ENCODE peak calls at places on chromosomes 12 and 14, in five cellular contexts. B is HCT116, Q is breast epithelium, Z is spleen, G is prostate gland. R is an unnamed sample.

GRCh38 chr12:85866929-85867776 is 6.9 kb upstream of the NTS start:
- DNase-seq in B (peak; percentile 47), Q (no peak), Z (no peak), G (peak; percentile 45), R (no peak)

GRCh38 chr12:16573652-16574077 is 32.3 kb downstream of the LMO3 start:
- DNase-seq in B (no peak), Q (no peak), Z (no peak), G (no peak), R (peak; percentile 95)

GRCh38 chr12:111330800-111331752 is 37.8 kb downstream of the PHETA1 start:
- DNase-seq in B (peak; percentile 42), Q (no peak), Z (no peak), G (no peak), R (no peak)

GRCh38 chr12:111873113-111873512 is 31.1 kb downstream of the MAPKAPK5 start:
- DNase-seq in B (no peak), Q (no peak), Z (no peak), G (no peak), R (no peak)

GRCh38 chr14:81529391-81529790 is 4.3 kb downstream of the SEL1L start:
- DNase-seq in B (peak; percentile 10), Q (no peak), Z (no peak), G (no peak), R (no peak)

GRCh38 chr14:68753696-68754095 is 39.2 kb downstream of the ZFP36L1 start:
- DNase-seq in B (no peak), Q (no peak), Z (no peak), G (no peak), R (no peak)

GRCh38 chr12:124379938-124380754 is 85.3 kb downstream of the RFLNA start:
- DNase-seq in B (no peak), Q (peak; percentile 71), Z (peak; percentile 85), G (peak; percentile 55), R (peak; percentile 95)

GRCh38 chr12:9651265-9651729 is 18.2 kb upstream of the CLEC2D start:
- DNase-seq in B (no peak), Q (no peak), Z (peak; percentile 72), G (no peak), R (no peak)

GRCh38 chr12:27927347-27927746 is 45.2 kb downstream of the PTHLH start:
- DNase-seq in B (no peak), Q (no peak), Z (no peak), G (no peak), R (no peak)

GRCh38 chr12:52434096-52434733 is at the start of gene KRT75:
- DNase-seq in B (no peak), Q (no peak), Z (no peak), G (no peak), R (no peak)

GRCh38 chr12:97131220-97131981 is 224.3 kb downstream of the NEDD1 start:
- DNase-seq in B (no peak), Q (no peak), Z (no peak), G (peak; percentile 4), R (no peak)

GRCh38 chr12:94157891-94158495 is 9.6 kb downstream of the PLXNC1 start:
- DNase-seq in B (no peak), Q (no peak), Z (no peak), G (no peak), R (no peak)

GRCh38 chr12:68119250-68119649 is 40.3 kb downstream of the IFNG start:
- DNase-seq in B (no peak), Q (no peak), Z (no peak), G (no peak), R (no peak)

GRCh38 chr12:33825442-33825841 is 196.9 kb upstream of the ALG10 start:
- DNase-seq in B (no peak), Q (no peak), Z (no peak), G (no peak), R (no peak)

GRCh38 chr14:80300351-80300750 is 89.0 kb upstream of the DIO2 start:
- DNase-seq in B (no peak), Q (no peak), Z (no peak), G (no peak), R (no peak)

GRCh38 chr12:130523208-130523607 is 185.5 kb downstream of the PIWIL1 start:
- DNase-seq in B (no peak), Q (no peak), Z (no peak), G (no peak), R (no peak)

GRCh38 chr12:81450920-81451739 is 308.0 kb downstream of the PPFIA2 start:
- DNase-seq in B (peak; percentile 76), Q (no peak), Z (no peak), G (peak; percentile 29), R (no peak)

GRCh38 chr12:79267580-79267979 is 403.0 kb downstream of the SYT1 start:
- DNase-seq in B (no peak), Q (no peak), Z (no peak), G (no peak), R (no peak)

GRCh38 chr14:91873476-91874265 is 6.3 kb upstream of the TC2N start:
- DNase-seq in B (no peak), Q (no peak), Z (peak; percentile 81), G (no peak), R (no peak)

GRCh38 chr14:91870001-91870400 is 2.7 kb upstream of the TC2N start:
- DNase-seq in B (no peak), Q (no peak), Z (no peak), G (no peak), R (no peak)

GRCh38 chr14:91872011-91872476 is 4.7 kb upstream of the TC2N start:
- DNase-seq in B (no peak), Q (no peak), Z (no peak), G (no peak), R (no peak)

GRCh38 chr14:91870890-91871289 is 3.6 kb upstream of the TC2N start:
- DNase-seq in B (no peak), Q (no peak), Z (no peak), G (no peak), R (no peak)

DNA sequence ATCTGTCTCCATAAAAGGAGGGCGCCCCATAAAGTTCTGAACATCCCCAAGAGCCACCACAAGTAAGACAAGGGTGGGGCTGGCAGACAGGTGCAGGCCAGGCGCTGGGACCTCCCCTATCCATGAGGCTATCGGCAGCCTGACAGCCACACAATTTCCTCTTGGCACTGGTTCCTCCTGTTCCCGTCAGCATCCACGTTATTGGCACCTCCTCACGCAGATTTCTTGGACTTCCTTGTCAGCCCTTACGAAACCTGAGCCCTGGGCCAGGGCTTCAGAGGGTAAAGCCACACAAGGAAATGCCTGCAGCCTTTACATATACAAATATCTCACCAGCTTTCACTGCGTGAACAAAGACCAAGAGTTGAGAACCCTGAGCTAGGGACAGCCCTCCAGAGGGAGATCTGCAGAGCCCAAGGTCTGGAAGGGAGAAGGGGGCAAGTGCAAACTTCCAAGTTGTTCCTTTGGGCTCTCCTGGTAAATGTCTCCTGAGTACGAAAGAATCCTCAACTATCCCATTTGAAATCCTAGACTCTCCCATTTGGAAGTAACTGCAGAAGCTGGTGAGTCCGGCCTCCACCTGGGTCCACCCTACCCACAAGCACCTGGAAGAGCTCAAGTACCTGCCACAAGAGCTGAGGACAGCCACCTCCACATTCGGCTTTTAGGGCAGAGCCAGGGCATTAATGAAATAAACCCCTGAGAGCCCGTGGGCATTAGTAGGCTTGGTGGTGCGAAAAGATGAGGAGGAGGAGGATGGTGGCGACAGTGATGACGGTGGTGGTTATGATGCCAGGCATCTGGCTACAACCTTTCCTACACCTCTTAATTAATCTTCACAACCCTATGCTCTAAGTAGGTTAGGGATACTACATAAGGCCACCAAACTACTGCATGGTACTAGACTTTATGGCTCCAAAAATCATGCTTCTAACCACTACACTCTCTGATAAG is 5.5 kb upstream of the TC2N start:
- DNase-seq in B (no peak), Q (peak; percentile 92), Z (no peak), G (peak; percentile 94), R (no peak)
- TF ChIP-seq POLR2AphosphoS5 in B (no peak), Q (peak; percentile 95), Z (peak; percentile 76), G (peak; percentile 98), R (peak; percentile 66)

GRCh38 chr14:34113991-34114390 is 163.1 kb upstream of the EGLN3 start:
- DNase-seq in B (no peak), Q (no peak), Z (no peak), G (no peak), R (no peak)

GRCh38 chr14:34113051-34113511 is 162.2 kb upstream of the EGLN3 start:
- DNase-seq in B (no peak), Q (peak; percentile 34), Z (no peak), G (peak; percentile 54), R (no peak)

GRCh38 chr14:34110531-34110930 is 159.7 kb upstream of the EGLN3 start:
- DNase-seq in B (no peak), Q (no peak), Z (no peak), G (no peak), R (no peak)

GRCh38 chr14:34111505-34111904 is 160.6 kb upstream of the EGLN3 start:
- DNase-seq in B (no peak), Q (no peak), Z (no peak), G (no peak), R (no peak)

GRCh38 chr14:34111933-34112332 is 161.1 kb upstream of the EGLN3 start:
- DNase-seq in B (no peak), Q (no peak), Z (no peak), G (no peak), R (no peak)
- TF ChIP-seq CTCF in B (peak; percentile 24), Q (no peak), Z (no peak), G (no peak), R (no peak)

DNA sequence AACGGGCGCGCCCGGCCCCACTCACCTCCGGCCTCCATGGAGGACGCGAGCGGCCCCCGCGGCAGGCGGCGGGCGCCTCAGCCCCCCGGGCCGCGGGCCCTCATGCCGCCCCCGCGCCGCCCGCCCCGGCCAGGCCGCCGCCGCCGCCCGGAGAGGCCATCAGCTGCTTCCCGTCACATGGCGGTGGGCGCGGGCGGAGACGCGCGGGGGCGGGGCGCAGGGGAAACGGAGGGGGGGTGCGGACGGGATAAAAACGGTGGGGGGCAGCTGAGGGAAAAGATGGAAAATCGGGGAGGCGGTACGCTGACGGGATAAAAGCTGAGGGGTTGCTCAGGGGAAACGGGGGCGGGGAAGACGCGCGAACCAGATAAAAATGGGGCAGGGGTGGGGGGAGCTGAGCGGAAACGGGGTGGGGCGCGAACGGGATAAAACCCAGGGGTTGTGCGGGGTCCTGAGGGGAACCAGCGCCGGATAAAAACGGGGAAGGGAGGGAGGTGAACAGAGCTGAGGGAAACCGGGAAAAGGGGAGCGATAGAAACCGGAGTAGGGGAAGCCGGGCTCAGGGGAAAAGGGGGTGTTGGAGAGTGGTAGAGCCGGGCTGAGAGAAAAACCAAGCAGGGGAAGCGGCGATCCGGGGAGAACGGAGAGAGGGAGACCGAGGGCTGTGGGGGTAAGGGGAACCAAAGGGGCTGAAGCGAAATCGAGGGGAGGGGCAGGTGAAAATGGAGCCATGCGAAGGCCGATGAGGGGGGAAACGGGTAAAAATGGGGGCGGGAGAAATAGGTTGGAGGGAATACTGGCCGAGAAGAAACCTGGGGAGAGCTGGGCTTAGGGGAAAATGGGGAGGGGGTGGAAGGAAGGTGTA is at the start of gene WSB2:
- DNase-seq in B (no peak), Q (peak; percentile 64), Z (peak; percentile 93), G (peak; percentile 70), R (no peak)
- TF ChIP-seq POLR2AphosphoS5 in B (no peak), Q (no peak), Z (no peak), G (no peak), R (no peak)

DNA sequence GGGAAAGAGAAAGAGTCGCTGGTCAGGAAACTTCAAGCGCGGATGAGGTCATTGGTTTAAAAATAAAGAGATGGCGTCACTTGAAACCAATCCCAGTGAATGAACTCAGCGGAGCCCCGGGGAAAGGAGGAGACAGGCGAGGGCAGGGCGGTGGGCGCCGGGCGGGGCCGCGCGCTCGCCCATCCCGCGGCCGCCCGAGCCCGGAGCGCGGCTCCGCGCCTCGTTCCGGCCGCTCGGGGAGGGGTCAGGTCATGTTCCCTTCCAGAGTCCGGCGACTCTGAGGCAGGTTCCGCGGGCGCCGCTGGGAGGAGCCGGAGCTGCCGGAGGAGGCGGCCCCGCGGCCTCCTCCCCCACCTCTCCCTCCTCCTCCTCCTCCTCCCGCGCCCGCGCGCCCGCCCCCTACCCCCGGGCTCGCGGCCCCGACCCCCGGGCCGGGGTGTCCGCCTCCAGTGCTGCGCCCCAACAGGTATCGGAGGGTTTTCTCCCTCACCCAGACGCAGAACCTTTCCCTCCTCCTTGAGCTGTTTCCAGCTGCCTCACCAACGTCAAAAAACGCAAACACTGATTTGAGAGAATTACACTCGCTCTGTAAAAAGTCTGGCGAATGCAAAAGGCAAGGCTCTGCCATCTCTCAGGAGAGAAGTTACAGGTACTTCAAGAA is at the start of gene DUSP16:
- DNase-seq in B (peak; percentile 72), Q (peak; percentile 94), Z (peak; percentile 96), G (peak; percentile 93), R (no peak)
- TF ChIP-seq CTCF in B (no peak), Q (no peak), Z (peak; percentile 9), G (peak; percentile 57), R (no peak)